ENCODE peak calls at places on chromosomes 5 and 9, in six cellular contexts. M, F, P, N, T and D are unnamed samples.

GRCh38 chr5:127947886-127948285 is 135.7 kb upstream of the SLC12A2 start:
- DNase-seq in M (no peak), F (no peak), P (no peak), N (no peak), T (no peak), D (no peak)

GRCh38 chr9:84146893-84147705 is 166.5 kb downstream of the RMI1 start:
- DNase-seq in M (no peak), F (no peak), P (no peak), N (no peak), T (no peak), D (no peak)

GRCh38 chr5:923473-923873 is 30.8 kb downstream of the TRIP13 start:
- DNase-seq in M (peak), F (peak), P (peak), N (peak), T (peak), D (peak)

GRCh38 chr5:154858972-154859950 is 834 bp downstream of the CNOT8 start:
- DNase-seq in M (no peak), F (no peak), P (no peak), N (no peak), T (peak), D (no peak)

GRCh38 chr5:160311491-160312138 is 749 bp downstream of the CCNJL start:
- DNase-seq in M (no peak), F (no peak), P (no peak), N (peak), T (no peak), D (no peak)

GRCh38 chr5:79416499-79416898 is 97.4 kb downstream of the HOMER1 start:
- DNase-seq in M (peak), F (no peak), P (no peak), N (no peak), T (no peak), D (no peak)

GRCh38 chr5:31193591-31194457 is at the start of gene CDH6:
- DNase-seq in M (peak), F (no peak), P (no peak), N (peak), T (no peak), D (peak)

GRCh38 chr5:175032741-175033151 is 308.4 kb downstream of the MSX2 start:
- DNase-seq in M (no peak), F (no peak), P (no peak), N (peak), T (no peak), D (peak)

GRCh38 chr9:88816591-88816990 is 174.7 kb upstream of the S1PR3 start:
- DNase-seq in M (no peak), F (no peak), P (no peak), N (no peak), T (no peak), D (no peak)

GRCh38 chr5:111389390-111390082 is 122.8 kb downstream of the STARD4 start:
- DNase-seq in M (peak), F (no peak), P (no peak), N (no peak), T (no peak), D (no peak)
- H3K27ac ChIP-seq in M (no peak), F (no peak), P (no peak), N (no peak), T (no peak), D (no peak)

DNA sequence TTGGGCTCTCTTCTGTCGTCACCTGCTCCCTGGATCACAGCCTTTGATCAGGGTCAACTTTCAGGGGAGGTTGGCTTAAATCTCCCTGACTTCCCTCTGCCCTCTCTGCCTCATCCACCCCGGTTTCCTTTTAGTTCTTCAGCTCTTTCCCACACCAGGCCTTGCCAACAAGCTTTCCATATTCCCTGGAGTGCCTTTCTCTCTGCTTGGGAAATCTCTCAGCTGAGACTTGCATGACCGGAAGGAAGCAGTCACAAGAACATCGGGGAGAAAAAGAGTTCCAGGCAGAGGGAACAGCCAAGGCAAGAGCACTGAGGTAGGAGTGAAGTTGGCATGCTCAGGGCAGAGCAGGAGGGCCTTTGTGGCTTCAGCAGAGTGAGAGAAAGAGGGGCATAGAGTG is 88.4 kb upstream of the HSPA9 start:
- DNase-seq in M (no peak), F (no peak), P (peak), N (no peak), T (no peak), D (no peak)
- H3K27ac ChIP-seq in M (no peak), F (no peak), P (peak), N (no peak), T (no peak), D (no peak)

GRCh38 chr5:85452322-85453025 is 1067.8 kb upstream of the EDIL3 start:
- DNase-seq in M (no peak), F (no peak), P (no peak), N (no peak), T (no peak), D (no peak)
- H3K27ac ChIP-seq in M (no peak), F (no peak), P (no peak), N (no peak), T (no peak), D (no peak)

DNA sequence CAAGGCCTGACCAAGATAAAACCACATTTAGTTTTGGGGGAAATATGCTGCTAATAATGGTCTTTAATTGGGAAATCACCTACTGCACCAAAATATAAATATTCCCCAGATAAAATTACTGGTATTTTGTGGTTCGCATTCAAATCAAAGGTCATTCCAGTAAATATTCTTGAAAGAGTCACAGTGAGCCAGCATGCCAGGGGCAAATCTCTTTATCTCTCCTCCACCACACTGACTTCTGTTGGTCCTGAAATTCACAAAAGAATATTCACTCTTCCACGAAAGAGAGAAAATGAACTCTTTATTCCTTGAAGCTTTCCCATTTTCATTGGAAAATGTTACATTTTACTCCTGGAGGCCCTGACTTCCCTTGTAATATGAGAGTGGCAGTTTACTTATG is 39.8 kb downstream of the ZNF366 start:
- DNase-seq in M (no peak), F (no peak), P (no peak), N (no peak), T (no peak), D (no peak)
- H3K27ac ChIP-seq in M (no peak), F (no peak), P (no peak), N (no peak), T (no peak), D (no peak)

DNA sequence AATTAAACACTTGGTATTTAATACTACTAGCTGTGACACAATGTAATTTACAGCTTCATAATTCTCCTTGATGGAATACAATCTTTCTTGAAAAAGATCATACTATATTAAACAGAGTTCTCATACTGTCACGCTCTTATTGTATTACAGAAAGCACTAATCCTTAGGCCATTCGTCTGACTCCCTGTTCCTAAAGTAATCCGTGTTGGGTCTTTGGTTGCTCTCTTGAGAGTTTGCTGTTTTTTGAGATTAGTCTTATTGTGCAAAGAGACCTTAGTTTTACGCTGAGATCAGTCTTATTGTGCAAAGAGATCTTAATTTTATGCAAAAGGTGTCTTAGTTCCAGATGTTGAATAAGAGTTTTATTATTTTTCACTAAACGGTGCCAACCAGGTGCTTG is 190.6 kb downstream of the ISL1 start:
- DNase-seq in M (no peak), F (no peak), P (no peak), N (no peak), T (no peak), D (no peak)
- H3K27ac ChIP-seq in M (no peak), F (no peak), P (no peak), N (no peak), T (no peak), D (no peak)